ENCODE peak calls at places on chromosomes 6 and 20, in four cellular contexts. One of them, this sample, is unnamed.

GRCh38 chr6:138107078-138107751 is at the start of gene PERP:
- DNase-seq in body of pancreas: peak; percentile 80
- DNase-seq in heart left ventricle: peak; percentile 80
- DNase-seq in naive thymus-derived CD4-positive, alpha-beta T cell: peak; percentile 37
- DNase-seq in this sample: peak; percentile 85

GRCh38 chr6:9593566-9593965 is 821.3 kb downstream of the TFAP2A start:
- DNase-seq in body of pancreas: no peak
- DNase-seq in heart left ventricle: no peak
- DNase-seq in naive thymus-derived CD4-positive, alpha-beta T cell: no peak
- DNase-seq in this sample: no peak

GRCh38 chr20:48823476-48823875 is 4.3 kb downstream of the PREX1 start:
- DNase-seq in naive thymus-derived CD4-positive, alpha-beta T cell: no peak
- DNase-seq in body of pancreas: no peak
- DNase-seq in heart left ventricle: no peak
- DNase-seq in this sample: no peak

GRCh38 chr6:133241901-133242760 is 974 bp downstream of the EYA4 start:
- DNase-seq in body of pancreas: no peak
- DNase-seq in naive thymus-derived CD4-positive, alpha-beta T cell: no peak
- DNase-seq in heart left ventricle: peak; percentile 28
- DNase-seq in this sample: no peak

GRCh38 chr6:124879992-124880355 is 82.3 kb upstream of the RNF217 start:
- DNase-seq in naive thymus-derived CD4-positive, alpha-beta T cell: no peak
- DNase-seq in body of pancreas: no peak
- DNase-seq in heart left ventricle: no peak
- DNase-seq in this sample: no peak

GRCh38 chr20:1826046-1826445 is 69.2 kb upstream of the SIRPA start:
- DNase-seq in body of pancreas: no peak
- DNase-seq in heart left ventricle: no peak
- DNase-seq in naive thymus-derived CD4-positive, alpha-beta T cell: no peak
- DNase-seq in this sample: no peak

GRCh38 chr6:28203201-28203600 is 21.9 kb upstream of the ZSCAN9 start:
- DNase-seq in heart left ventricle: no peak
- DNase-seq in body of pancreas: no peak
- DNase-seq in naive thymus-derived CD4-positive, alpha-beta T cell: no peak
- DNase-seq in this sample: no peak

GRCh38 chr20:1934578-1935573 is 39.7 kb downstream of the SIRPA start:
- DNase-seq in naive thymus-derived CD4-positive, alpha-beta T cell: no peak
- DNase-seq in heart left ventricle: peak; percentile 80
- DNase-seq in body of pancreas: peak; percentile 60
- DNase-seq in this sample: no peak

GRCh38 chr20:59074456-59074855 is 31.9 kb upstream of the PRELID3B start:
- DNase-seq in naive thymus-derived CD4-positive, alpha-beta T cell: no peak
- DNase-seq in heart left ventricle: no peak
- DNase-seq in body of pancreas: no peak
- DNase-seq in this sample: no peak

GRCh38 chr6:96812077-96812703 is 25.1 kb downstream of the GPR63 start:
- DNase-seq in naive thymus-derived CD4-positive, alpha-beta T cell: no peak
- DNase-seq in heart left ventricle: no peak
- DNase-seq in body of pancreas: no peak
- DNase-seq in this sample: no peak

GRCh38 chr6:96809119-96809518 is 28.2 kb downstream of the GPR63 start:
- DNase-seq in heart left ventricle: no peak
- DNase-seq in body of pancreas: no peak
- DNase-seq in naive thymus-derived CD4-positive, alpha-beta T cell: no peak
- DNase-seq in this sample: no peak

GRCh38 chr6:96814581-96814980 is 22.7 kb downstream of the GPR63 start:
- DNase-seq in heart left ventricle: no peak
- DNase-seq in body of pancreas: no peak
- DNase-seq in naive thymus-derived CD4-positive, alpha-beta T cell: no peak
- DNase-seq in this sample: no peak

GRCh38 chr6:96811670-96812069 is 25.6 kb downstream of the GPR63 start:
- DNase-seq in heart left ventricle: no peak
- DNase-seq in body of pancreas: no peak
- DNase-seq in naive thymus-derived CD4-positive, alpha-beta T cell: no peak
- DNase-seq in this sample: no peak

DNA sequence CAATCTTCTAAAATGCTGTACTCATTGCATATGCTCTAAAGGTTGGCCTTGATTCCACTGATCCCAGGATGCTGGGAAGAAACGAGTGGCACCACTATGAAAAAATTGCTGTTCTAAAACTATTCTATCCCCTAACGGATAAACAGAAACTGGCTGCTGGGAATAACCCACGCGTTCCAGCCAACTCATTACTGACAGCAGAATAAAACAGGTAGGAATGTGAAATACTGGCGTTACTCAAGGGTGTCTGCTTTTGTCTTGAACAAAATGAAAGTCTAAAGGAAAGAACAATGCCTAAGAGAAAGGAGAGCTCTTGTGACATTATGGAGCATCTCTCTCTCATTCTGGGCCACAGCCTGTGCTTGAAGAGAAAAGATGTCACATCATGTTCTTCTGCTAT is 26.1 kb downstream of the GPR63 start:
- DNase-seq in naive thymus-derived CD4-positive, alpha-beta T cell: no peak
- DNase-seq in body of pancreas: no peak
- DNase-seq in heart left ventricle: no peak
- DNase-seq in this sample: no peak
- H3K4me1 ChIP-seq in naive thymus-derived CD4-positive, alpha-beta T cell: no peaks in the 10 kb centered on the region
- H3K4me1 ChIP-seq in body of pancreas: no peaks in the 10 kb centered on the region
- H3K4me1 ChIP-seq in heart left ventricle: no peaks in the 10 kb centered on the region
- H3K4me1 ChIP-seq in this sample: no peaks in the 10 kb centered on the region

GRCh38 chr6:6781172-6781876 is 192.8 kb downstream of the LY86 start:
- DNase-seq in heart left ventricle: no peak
- DNase-seq in naive thymus-derived CD4-positive, alpha-beta T cell: no peak
- DNase-seq in body of pancreas: peak; percentile 48
- DNase-seq in this sample: no peak
- H3K4me3 ChIP-seq in heart left ventricle: no peak overlapping the region
- H3K4me3 ChIP-seq in naive thymus-derived CD4-positive, alpha-beta T cell: no peak overlapping the region
- H3K4me3 ChIP-seq in body of pancreas: no peak overlapping the region
- H3K4me3 ChIP-seq in this sample: no peak overlapping the region

DNA sequence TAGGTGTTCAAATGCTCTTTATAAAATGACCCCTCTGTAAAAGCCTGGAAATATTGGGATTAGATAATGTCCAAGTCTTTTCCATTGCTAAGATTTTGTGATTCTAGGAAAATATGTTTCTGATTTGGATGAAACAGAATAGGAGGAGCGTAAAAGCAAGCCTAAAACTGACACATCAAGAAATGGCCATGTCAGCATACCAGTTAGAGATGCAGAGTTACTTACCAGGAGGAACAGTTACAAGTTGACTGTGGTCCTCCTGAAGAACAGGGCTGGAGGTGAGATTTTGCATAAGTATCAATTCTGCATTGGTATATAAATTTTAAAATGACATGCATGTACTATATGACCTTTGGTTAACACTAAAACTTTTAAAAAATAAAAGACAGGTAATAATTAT is 35.3 kb downstream of the EYA2 start:
- DNase-seq in body of pancreas: no peak
- DNase-seq in heart left ventricle: no peak
- DNase-seq in naive thymus-derived CD4-positive, alpha-beta T cell: no peak
- DNase-seq in this sample: no peak
- H3K9me3 ChIP-seq in body of pancreas: no peaks in the 10 kb centered on the region
- H3K9me3 ChIP-seq in heart left ventricle: no peaks in the 10 kb centered on the region
- H3K9me3 ChIP-seq in naive thymus-derived CD4-positive, alpha-beta T cell: no peaks in the 10 kb centered on the region
- H3K9me3 ChIP-seq in this sample: no peaks in the 10 kb centered on the region

DNA sequence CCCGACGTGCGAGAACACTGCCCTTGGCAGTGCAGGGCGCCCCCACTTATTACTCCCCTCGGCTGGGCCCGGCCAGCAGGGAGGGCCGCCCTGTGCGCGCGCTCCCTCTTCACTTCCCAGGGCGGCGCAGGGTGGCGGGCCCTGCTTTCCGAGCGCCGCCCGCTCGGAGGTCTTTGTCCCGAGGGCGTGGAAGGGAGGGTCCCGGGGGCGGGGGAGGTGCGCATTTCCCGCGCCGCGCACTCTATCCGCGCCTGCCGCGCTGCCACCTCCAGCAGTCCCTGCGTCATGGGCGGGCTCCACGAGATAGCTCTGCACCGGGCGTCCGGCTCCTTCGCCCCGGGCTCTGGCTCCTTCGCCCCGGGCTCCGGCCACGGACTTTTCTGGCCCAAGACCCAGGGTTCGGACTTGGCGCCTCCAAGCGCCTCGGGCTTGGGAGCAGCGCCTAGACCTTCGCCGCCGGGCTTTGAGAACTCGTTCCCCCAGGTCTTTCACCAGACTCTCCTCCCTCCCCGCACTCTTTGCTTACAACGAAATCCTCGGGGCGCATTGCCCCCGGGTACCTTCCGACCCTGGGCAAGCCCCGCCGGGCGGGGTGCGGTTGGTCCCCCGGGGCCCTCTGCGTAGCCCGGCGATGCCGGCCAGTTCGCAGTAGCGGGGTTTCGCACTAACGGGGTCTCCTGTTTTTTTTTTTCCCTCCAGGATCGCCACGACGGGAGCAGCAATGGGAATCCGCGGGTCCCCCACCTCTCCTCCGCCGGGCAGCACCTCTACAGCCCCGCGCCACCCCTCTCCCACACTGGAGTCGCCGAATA is 1.6 kb downstream of the TFAP2C start:
- DNase-seq in body of pancreas: no peak
- DNase-seq in heart left ventricle: no peak
- DNase-seq in naive thymus-derived CD4-positive, alpha-beta T cell: no peak
- DNase-seq in this sample: no peak
- H3K4me1 ChIP-seq in body of pancreas: peaks cover 48% of the 10 kb centered on the region
- H3K4me1 ChIP-seq in heart left ventricle: peaks cover 26% of the 10 kb centered on the region
- H3K4me1 ChIP-seq in naive thymus-derived CD4-positive, alpha-beta T cell: no peaks in the 10 kb centered on the region
- H3K4me1 ChIP-seq in this sample: peaks cover 26% of the 10 kb centered on the region

DNA sequence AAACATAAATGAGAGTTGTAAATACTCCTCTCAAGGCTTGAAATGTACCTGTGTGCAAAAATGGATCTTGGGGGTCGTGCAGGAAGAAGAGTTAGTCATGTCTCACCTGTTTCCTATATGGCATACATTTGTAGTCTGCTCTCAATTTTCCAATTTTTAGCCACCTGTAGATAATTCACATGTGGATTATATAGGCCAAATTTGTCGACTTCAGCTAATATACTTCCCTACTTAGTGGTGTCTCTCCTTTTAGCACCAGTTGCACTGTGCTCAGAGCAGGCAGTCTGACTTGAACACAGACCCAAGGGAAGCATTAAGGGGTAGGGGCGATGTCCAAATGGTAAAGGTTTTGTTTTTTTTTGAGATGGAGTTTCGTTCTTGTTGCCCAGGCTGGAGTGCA is 1.9 kb downstream of the RBM24 start:
- DNase-seq in naive thymus-derived CD4-positive, alpha-beta T cell: no peak
- DNase-seq in heart left ventricle: no peak
- DNase-seq in body of pancreas: no peak
- DNase-seq in this sample: no peak
- H3K4me3 ChIP-seq in naive thymus-derived CD4-positive, alpha-beta T cell: no peak overlapping the region
- H3K4me3 ChIP-seq in heart left ventricle: peak overlapping the region; percentile 80
- H3K4me3 ChIP-seq in body of pancreas: no peak overlapping the region
- H3K4me3 ChIP-seq in this sample: no peak overlapping the region

GRCh38 chr6:135097172-135097571 is 42.5 kb upstream of the HBS1L start:
- DNase-seq in naive thymus-derived CD4-positive, alpha-beta T cell: no peak
- DNase-seq in heart left ventricle: no peak
- DNase-seq in body of pancreas: no peak
- DNase-seq in this sample: no peak
- H3K9me3 ChIP-seq in naive thymus-derived CD4-positive, alpha-beta T cell: no peaks in the 10 kb centered on the region
- H3K9me3 ChIP-seq in heart left ventricle: no peaks in the 10 kb centered on the region
- H3K9me3 ChIP-seq in body of pancreas: no peaks in the 10 kb centered on the region
- H3K9me3 ChIP-seq in this sample: no peaks in the 10 kb centered on the region

GRCh38 chr20:33673411-33674293 is 576 bp downstream of the NECAB3 start:
- DNase-seq in heart left ventricle: no peak
- DNase-seq in body of pancreas: no peak
- DNase-seq in naive thymus-derived CD4-positive, alpha-beta T cell: no peak
- DNase-seq in this sample: peak; percentile 70
- H3K4me1 ChIP-seq in heart left ventricle: peaks cover 3% of the 10 kb centered on the region
- H3K4me1 ChIP-seq in body of pancreas: peaks cover 30% of the 10 kb centered on the region
- H3K4me1 ChIP-seq in naive thymus-derived CD4-positive, alpha-beta T cell: peaks cover 29% of the 10 kb centered on the region
- H3K4me1 ChIP-seq in this sample: peaks cover 36% of the 10 kb centered on the region

GRCh38 chr6:135722679-135723078 is 128.8 kb upstream of the PDE7B start:
- DNase-seq in naive thymus-derived CD4-positive, alpha-beta T cell: no peak
- DNase-seq in heart left ventricle: no peak
- DNase-seq in body of pancreas: peak; percentile 48
- DNase-seq in this sample: no peak

DNA sequence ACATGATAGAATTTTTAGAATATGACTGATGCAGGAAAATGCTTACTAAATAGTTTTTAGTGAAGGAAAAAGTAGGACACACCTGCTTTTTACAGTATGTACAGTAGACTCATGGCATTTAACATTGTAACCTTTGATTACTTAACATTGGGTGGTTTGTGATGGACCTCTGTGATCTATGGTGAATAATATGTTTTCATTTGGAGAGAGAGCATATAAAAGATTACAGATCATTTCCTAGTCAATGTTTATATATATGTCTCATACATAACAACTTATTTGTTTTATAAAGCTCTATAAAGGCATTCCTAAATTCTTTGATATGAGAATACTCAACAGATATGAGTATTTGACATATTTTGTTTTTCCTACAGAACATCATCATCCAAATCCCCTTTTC is 129.3 kb upstream of the PDE7B start:
- DNase-seq in naive thymus-derived CD4-positive, alpha-beta T cell: no peak
- DNase-seq in heart left ventricle: no peak
- DNase-seq in body of pancreas: no peak
- DNase-seq in this sample: no peak
- H3K4me3 ChIP-seq in naive thymus-derived CD4-positive, alpha-beta T cell: no peak overlapping the region
- H3K4me3 ChIP-seq in heart left ventricle: no peak overlapping the region
- H3K4me3 ChIP-seq in body of pancreas: no peak overlapping the region
- H3K4me3 ChIP-seq in this sample: no peak overlapping the region

DNA sequence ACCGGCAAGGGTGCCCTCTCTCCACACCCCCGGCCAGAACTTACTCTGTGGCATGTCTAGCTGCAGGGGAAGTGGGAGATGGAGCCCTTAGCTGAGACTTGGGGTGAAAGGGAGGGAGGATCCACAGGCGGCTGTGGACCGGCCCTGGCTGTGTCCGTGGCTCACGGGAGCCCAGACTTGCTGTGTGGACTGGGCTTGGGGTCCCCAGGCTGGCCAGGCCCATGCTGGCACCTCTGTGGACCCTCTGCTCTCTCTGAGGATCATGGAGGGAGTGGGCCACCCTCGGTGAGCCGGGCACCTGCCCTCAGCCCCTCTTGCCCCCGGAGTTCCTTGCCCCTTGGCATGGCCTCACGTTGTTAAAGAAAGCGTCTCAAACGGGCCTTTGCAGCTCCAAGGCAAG is 8.9 kb upstream of the NTSR1 start:
- DNase-seq in heart left ventricle: no peak
- DNase-seq in body of pancreas: no peak
- DNase-seq in naive thymus-derived CD4-positive, alpha-beta T cell: no peak
- DNase-seq in this sample: no peak
- H3K9me3 ChIP-seq in heart left ventricle: no peaks in the 10 kb centered on the region
- H3K9me3 ChIP-seq in body of pancreas: no peaks in the 10 kb centered on the region
- H3K9me3 ChIP-seq in naive thymus-derived CD4-positive, alpha-beta T cell: no peaks in the 10 kb centered on the region
- H3K9me3 ChIP-seq in this sample: no peaks in the 10 kb centered on the region

This sample was measured in lower lobe of right lung.